ENCODE peak calls at places on chromosomes 1 and 21, in six cellular contexts. One of them, this sample, is unnamed.

GRCh38 chr1:54606096-54606989 is 17.0 kb downstream of the FAM151A start:
- DNase-seq in NCI-H460: no peak
- DNase-seq in heart left ventricle: no peak
- DNase-seq in A549: no peak
- DNase-seq in dermis microvascular lymphatic vessel endothelial cell: no peak
- DNase-seq in NCI-H2171 treated with DMSO at 0.1 percent for 48 hours: no peak
- DNase-seq in this sample: no peak

GRCh38 chr1:116426401-116426800 is 53.4 kb downstream of the ATP1A1 start:
- DNase-seq in NCI-H460: no peak
- DNase-seq in heart left ventricle: no peak
- DNase-seq in A549: no peak
- DNase-seq in dermis microvascular lymphatic vessel endothelial cell: no peak
- DNase-seq in NCI-H2171 treated with DMSO at 0.1 percent for 48 hours: no peak
- DNase-seq in this sample: no peak

GRCh38 chr1:70169018-70169839 is 36.1 kb downstream of the LRRC40 start:
- DNase-seq in NCI-H460: no peak
- DNase-seq in heart left ventricle: no peak
- DNase-seq in A549: no peak
- DNase-seq in dermis microvascular lymphatic vessel endothelial cell: no peak
- DNase-seq in NCI-H2171 treated with DMSO at 0.1 percent for 48 hours: no peak
- DNase-seq in this sample: no peak

GRCh38 chr21:41932576-41933258 is 21.1 kb downstream of the C2CD2 start:
- DNase-seq in NCI-H460: peak; percentile 48
- DNase-seq in heart left ventricle: peak; percentile 48
- DNase-seq in A549: no peak
- DNase-seq in dermis microvascular lymphatic vessel endothelial cell: no peak
- DNase-seq in NCI-H2171 treated with DMSO at 0.1 percent for 48 hours: peak; percentile 3
- DNase-seq in this sample: no peak

GRCh38 chr1:3727042-3727824 is 25.0 kb upstream of the CCDC27 start:
- DNase-seq in NCI-H460: peak; percentile 8
- DNase-seq in heart left ventricle: no peak
- DNase-seq in A549: peak; percentile 75
- DNase-seq in dermis microvascular lymphatic vessel endothelial cell: no peak
- DNase-seq in NCI-H2171 treated with DMSO at 0.1 percent for 48 hours: no peak
- DNase-seq in this sample: peak; percentile 30

GRCh38 chr1:228084325-228084724 is 1.8 kb downstream of the ARF1 start:
- DNase-seq in NCI-H460: no peak
- DNase-seq in heart left ventricle: peak; percentile 10
- DNase-seq in A549: no peak
- DNase-seq in dermis microvascular lymphatic vessel endothelial cell: no peak
- DNase-seq in NCI-H2171 treated with DMSO at 0.1 percent for 48 hours: no peak
- DNase-seq in this sample: no peak

GRCh38 chr1:201245082-201245481 is 38.2 kb upstream of the PKP1 start:
- DNase-seq in NCI-H460: no peak
- DNase-seq in heart left ventricle: no peak
- DNase-seq in A549: no peak
- DNase-seq in dermis microvascular lymphatic vessel endothelial cell: no peak
- DNase-seq in NCI-H2171 treated with DMSO at 0.1 percent for 48 hours: peak; percentile 55
- DNase-seq in this sample: no peak

GRCh38 chr1:46605242-46605641 is 1.2 kb upstream of the MKNK1 start:
- DNase-seq in NCI-H460: no peak
- DNase-seq in heart left ventricle: no peak
- DNase-seq in A549: no peak
- DNase-seq in dermis microvascular lymphatic vessel endothelial cell: no peak
- DNase-seq in NCI-H2171 treated with DMSO at 0.1 percent for 48 hours: no peak
- DNase-seq in this sample: no peak

GRCh38 chr1:94688646-94689045 is 131.5 kb upstream of the SLC44A3 start:
- DNase-seq in NCI-H460: no peak
- DNase-seq in heart left ventricle: no peak
- DNase-seq in A549: no peak
- DNase-seq in dermis microvascular lymphatic vessel endothelial cell: no peak
- DNase-seq in NCI-H2171 treated with DMSO at 0.1 percent for 48 hours: no peak
- DNase-seq in this sample: no peak

GRCh38 chr1:232795497-232796068 is 9.6 kb upstream of the MAP10 start:
- DNase-seq in NCI-H460: no peak
- DNase-seq in heart left ventricle: no peak
- DNase-seq in A549: no peak
- DNase-seq in dermis microvascular lymphatic vessel endothelial cell: no peak
- DNase-seq in NCI-H2171 treated with DMSO at 0.1 percent for 48 hours: no peak
- DNase-seq in this sample: no peak

GRCh38 chr1:10415211-10415930 is 14.9 kb upstream of the CENPS start:
- DNase-seq in NCI-H460: peak; percentile 96
- DNase-seq in heart left ventricle: no peak
- DNase-seq in A549: peak; percentile 51
- DNase-seq in dermis microvascular lymphatic vessel endothelial cell: no peak
- DNase-seq in NCI-H2171 treated with DMSO at 0.1 percent for 48 hours: no peak
- DNase-seq in this sample: peak; percentile 76

GRCh38 chr1:71660417-71660816 is 579.6 kb upstream of the ZRANB2 start:
- DNase-seq in NCI-H460: no peak
- DNase-seq in heart left ventricle: no peak
- DNase-seq in A549: no peak
- DNase-seq in dermis microvascular lymphatic vessel endothelial cell: no peak
- DNase-seq in NCI-H2171 treated with DMSO at 0.1 percent for 48 hours: no peak
- DNase-seq in this sample: no peak

GRCh38 chr1:33017175-33017574 is 19.5 kb downstream of the AK2 start:
- DNase-seq in NCI-H460: no peak
- DNase-seq in heart left ventricle: no peak
- DNase-seq in A549: no peak
- DNase-seq in dermis microvascular lymphatic vessel endothelial cell: no peak
- DNase-seq in NCI-H2171 treated with DMSO at 0.1 percent for 48 hours: no peak
- DNase-seq in this sample: no peak

GRCh38 chr1:228540161-228540917 is 53.2 kb downstream of the RNF187 start:
- DNase-seq in NCI-H460: no peak
- DNase-seq in heart left ventricle: no peak
- DNase-seq in A549: no peak
- DNase-seq in dermis microvascular lymphatic vessel endothelial cell: no peak
- DNase-seq in NCI-H2171 treated with DMSO at 0.1 percent for 48 hours: no peak
- DNase-seq in this sample: no peak

GRCh38 chr1:233994112-233994511 is 89.6 kb downstream of the SLC35F3 start:
- DNase-seq in NCI-H460: no peak
- DNase-seq in heart left ventricle: no peak
- DNase-seq in A549: no peak
- DNase-seq in dermis microvascular lymphatic vessel endothelial cell: no peak
- DNase-seq in NCI-H2171 treated with DMSO at 0.1 percent for 48 hours: no peak
- DNase-seq in this sample: no peak

GRCh38 chr1:16921391-16922185 is at the start of gene CROCC:
- DNase-seq in NCI-H460: no peak
- DNase-seq in heart left ventricle: no peak
- DNase-seq in A549: no peak
- DNase-seq in dermis microvascular lymphatic vessel endothelial cell: no peak
- DNase-seq in NCI-H2171 treated with DMSO at 0.1 percent for 48 hours: peak; percentile 60
- DNase-seq in this sample: peak; percentile 79

GRCh38 chr1:26684763-26685162 is 11.1 kb upstream of the ARID1A start:
- DNase-seq in NCI-H460: no peak
- DNase-seq in heart left ventricle: no peak
- DNase-seq in A549: no peak
- DNase-seq in dermis microvascular lymphatic vessel endothelial cell: no peak
- DNase-seq in NCI-H2171 treated with DMSO at 0.1 percent for 48 hours: no peak
- DNase-seq in this sample: no peak

GRCh38 chr1:14881775-14882672 is 271.5 kb upstream of the TMEM51 start:
- DNase-seq in NCI-H460: no peak
- DNase-seq in heart left ventricle: no peak
- DNase-seq in A549: no peak
- DNase-seq in dermis microvascular lymphatic vessel endothelial cell: no peak
- DNase-seq in NCI-H2171 treated with DMSO at 0.1 percent for 48 hours: no peak
- DNase-seq in this sample: no peak

GRCh38 chr1:237287876-237288517 is 246.0 kb downstream of the RYR2 start:
- DNase-seq in NCI-H460: no peak
- DNase-seq in heart left ventricle: peak; percentile 49
- DNase-seq in A549: no peak
- DNase-seq in dermis microvascular lymphatic vessel endothelial cell: no peak
- DNase-seq in NCI-H2171 treated with DMSO at 0.1 percent for 48 hours: peak; percentile 31
- DNase-seq in this sample: peak; percentile 1

GRCh38 chr1:198245379-198245778 is 88.6 kb downstream of the NEK7 start:
- DNase-seq in NCI-H460: no peak
- DNase-seq in heart left ventricle: no peak
- DNase-seq in A549: no peak
- DNase-seq in dermis microvascular lymphatic vessel endothelial cell: no peak
- DNase-seq in NCI-H2171 treated with DMSO at 0.1 percent for 48 hours: no peak
- DNase-seq in this sample: no peak

GRCh38 chr21:15703932-15704331 is 25.9 kb upstream of the USP25 start:
- DNase-seq in NCI-H460: no peak
- DNase-seq in heart left ventricle: no peak
- DNase-seq in A549: no peak
- DNase-seq in dermis microvascular lymphatic vessel endothelial cell: no peak
- DNase-seq in NCI-H2171 treated with DMSO at 0.1 percent for 48 hours: peak; percentile 36
- DNase-seq in this sample: no peak

GRCh38 chr1:68173283-68174172 is 58.8 kb downstream of the WLS start:
- DNase-seq in NCI-H460: no peak
- DNase-seq in heart left ventricle: no peak
- DNase-seq in A549: no peak
- DNase-seq in dermis microvascular lymphatic vessel endothelial cell: peak; percentile 90
- DNase-seq in NCI-H2171 treated with DMSO at 0.1 percent for 48 hours: peak; percentile 41
- DNase-seq in this sample: no peak

GRCh38 chr1:214310010-214310409 is 29.1 kb downstream of the SMYD2 start:
- DNase-seq in NCI-H460: no peak
- DNase-seq in heart left ventricle: no peak
- DNase-seq in A549: no peak
- DNase-seq in dermis microvascular lymphatic vessel endothelial cell: no peak
- DNase-seq in NCI-H2171 treated with DMSO at 0.1 percent for 48 hours: no peak
- DNase-seq in this sample: no peak

GRCh38 chr1:112761714-112762480 is 46.8 kb upstream of the PPM1J start:
- DNase-seq in NCI-H460: no peak
- DNase-seq in heart left ventricle: no peak
- DNase-seq in A549: no peak
- DNase-seq in dermis microvascular lymphatic vessel endothelial cell: no peak
- DNase-seq in NCI-H2171 treated with DMSO at 0.1 percent for 48 hours: peak; percentile 40
- DNase-seq in this sample: no peak

GRCh38 chr1:1144122-1144842 is 28.4 kb upstream of the C1orf159 start:
- DNase-seq in NCI-H460: no peak
- DNase-seq in heart left ventricle: no peak
- DNase-seq in A549: no peak
- DNase-seq in dermis microvascular lymphatic vessel endothelial cell: no peak
- DNase-seq in NCI-H2171 treated with DMSO at 0.1 percent for 48 hours: peak; percentile 69
- DNase-seq in this sample: no peak

GRCh38 chr1:185444651-185445050 is 127.6 kb upstream of the IVNS1ABP start:
- DNase-seq in NCI-H460: no peak
- DNase-seq in heart left ventricle: no peak
- DNase-seq in A549: no peak
- DNase-seq in dermis microvascular lymphatic vessel endothelial cell: no peak
- DNase-seq in NCI-H2171 treated with DMSO at 0.1 percent for 48 hours: no peak
- DNase-seq in this sample: peak; percentile 43

GRCh38 chr1:152244576-152244975 is 20.6 kb upstream of the HRNR start:
- DNase-seq in NCI-H460: no peak
- DNase-seq in heart left ventricle: no peak
- DNase-seq in A549: no peak
- DNase-seq in dermis microvascular lymphatic vessel endothelial cell: no peak
- DNase-seq in NCI-H2171 treated with DMSO at 0.1 percent for 48 hours: no peak
- DNase-seq in this sample: no peak

GRCh38 chr1:230858236-230858820 is 10.0 kb downstream of the C1orf198 start:
- DNase-seq in NCI-H460: no peak
- DNase-seq in heart left ventricle: no peak
- DNase-seq in A549: no peak
- DNase-seq in dermis microvascular lymphatic vessel endothelial cell: no peak
- DNase-seq in NCI-H2171 treated with DMSO at 0.1 percent for 48 hours: no peak
- DNase-seq in this sample: no peak

GRCh38 chr1:228868731-228869024 is 133.4 kb downstream of the RHOU start:
- DNase-seq in NCI-H460: no peak
- DNase-seq in heart left ventricle: no peak
- DNase-seq in A549: no peak
- DNase-seq in dermis microvascular lymphatic vessel endothelial cell: no peak
- DNase-seq in NCI-H2171 treated with DMSO at 0.1 percent for 48 hours: peak; percentile 28
- DNase-seq in this sample: no peak

GRCh38 chr21:34625194-34625593 is 10.3 kb upstream of the RCAN1 start:
- DNase-seq in NCI-H460: no peak
- DNase-seq in heart left ventricle: no peak
- DNase-seq in A549: no peak
- DNase-seq in dermis microvascular lymphatic vessel endothelial cell: no peak
- DNase-seq in NCI-H2171 treated with DMSO at 0.1 percent for 48 hours: no peak
- DNase-seq in this sample: no peak

GRCh38 chr1:151829352-151830046 is 2.1 kb downstream of the RORC start:
- DNase-seq in NCI-H460: no peak
- DNase-seq in heart left ventricle: no peak
- DNase-seq in A549: no peak
- DNase-seq in dermis microvascular lymphatic vessel endothelial cell: no peak
- DNase-seq in NCI-H2171 treated with DMSO at 0.1 percent for 48 hours: no peak
- DNase-seq in this sample: no peak

GRCh38 chr1:53631622-53632310 is 107.2 kb downstream of the GLIS1 start:
- DNase-seq in NCI-H460: no peak
- DNase-seq in heart left ventricle: no peak
- DNase-seq in A549: no peak
- DNase-seq in dermis microvascular lymphatic vessel endothelial cell: no peak
- DNase-seq in NCI-H2171 treated with DMSO at 0.1 percent for 48 hours: peak; percentile 59
- DNase-seq in this sample: no peak

GRCh38 chr1:31374511-31375196 is 1.8 kb upstream of the FABP3 start:
- DNase-seq in NCI-H460: no peak
- DNase-seq in heart left ventricle: peak; percentile 74
- DNase-seq in A549: no peak
- DNase-seq in dermis microvascular lymphatic vessel endothelial cell: no peak
- DNase-seq in NCI-H2171 treated with DMSO at 0.1 percent for 48 hours: no peak
- DNase-seq in this sample: no peak

GRCh38 chr1:179001451-179001850 is 24.2 kb upstream of the FAM20B start:
- DNase-seq in NCI-H460: no peak
- DNase-seq in heart left ventricle: no peak
- DNase-seq in A549: no peak
- DNase-seq in dermis microvascular lymphatic vessel endothelial cell: no peak
- DNase-seq in NCI-H2171 treated with DMSO at 0.1 percent for 48 hours: no peak
- DNase-seq in this sample: no peak

GRCh38 chr1:110114784-110115183 is 2.5 kb downstream of the UBL4B start:
- DNase-seq in NCI-H460: no peak
- DNase-seq in heart left ventricle: no peak
- DNase-seq in A549: no peak
- DNase-seq in dermis microvascular lymphatic vessel endothelial cell: no peak
- DNase-seq in NCI-H2171 treated with DMSO at 0.1 percent for 48 hours: no peak
- DNase-seq in this sample: peak; percentile 92

GRCh38 chr1:97252076-97252475 is 530.5 kb downstream of the PTBP2 start:
- DNase-seq in NCI-H460: no peak
- DNase-seq in heart left ventricle: no peak
- DNase-seq in A549: no peak
- DNase-seq in dermis microvascular lymphatic vessel endothelial cell: no peak
- DNase-seq in NCI-H2171 treated with DMSO at 0.1 percent for 48 hours: no peak
- DNase-seq in this sample: no peak

GRCh38 chr1:6292134-6292533 is 31.2 kb upstream of the GPR153 start:
- DNase-seq in NCI-H460: no peak
- DNase-seq in heart left ventricle: no peak
- DNase-seq in A549: no peak
- DNase-seq in dermis microvascular lymphatic vessel endothelial cell: no peak
- DNase-seq in NCI-H2171 treated with DMSO at 0.1 percent for 48 hours: no peak
- DNase-seq in this sample: no peak

GRCh38 chr1:97816927-97817326 is 103.9 kb downstream of the DPYD start:
- DNase-seq in NCI-H460: no peak
- DNase-seq in heart left ventricle: no peak
- DNase-seq in A549: no peak
- DNase-seq in dermis microvascular lymphatic vessel endothelial cell: no peak
- DNase-seq in NCI-H2171 treated with DMSO at 0.1 percent for 48 hours: peak; percentile 68
- DNase-seq in this sample: no peak

This sample was measured in A673.